ENCODE peak calls at places on chromosome 11, in four cellular contexts. W, P, N and H are unnamed samples.

GRCh38 chr11:126917531-126918204 is 82.9 kb downstream of the KIRREL3 start:
- DNase-seq in W (no peak), P (no peak), N (peak), H (no peak)

GRCh38 chr11:15764329-15764728 is 592.0 kb downstream of the SOX6 start:
- DNase-seq in P (no peak), W (no peak), N (no peak), H (no peak)

GRCh38 chr11:94784884-94785283 is 16.7 kb downstream of the AMOTL1 start:
- DNase-seq in W (no peak), N (no peak), P (no peak), H (no peak)

GRCh38 chr11:75668508-75669297 is at the start of gene MAP6:
- DNase-seq in N (peak), P (no peak), W (peak), H (no peak)

GRCh38 chr11:61817471-61818202 is 834 bp upstream of the FADS1 start:
- DNase-seq in W (no peak), P (no peak), N (no peak), H (peak)

GRCh38 chr11:11746454-11746853 is 95.3 kb upstream of the USP47 start:
- DNase-seq in P (no peak), N (no peak), W (no peak), H (no peak)

GRCh38 chr11:64742087-64742939 is 1.6 kb downstream of the RASGRP2 start:
- DNase-seq in P (no peak), W (no peak), N (peak), H (no peak)

GRCh38 chr11:95652002-95652472 is 137.5 kb downstream of the FAM76B start:
- DNase-seq in P (no peak), W (peak), N (peak), H (no peak)

GRCh38 chr11:91978747-91979146 is 245.9 kb upstream of the FAT3 start:
- DNase-seq in N (no peak), W (no peak), P (no peak), H (no peak)

GRCh38 chr11:34809191-34810106 is 106.7 kb downstream of the APIP start:
- DNase-seq in W (no peak), N (peak), P (no peak), H (no peak)

GRCh38 chr11:30725645-30726195 is 139.6 kb upstream of the MPPED2 start:
- DNase-seq in P (no peak), N (no peak), W (no peak), H (no peak)

GRCh38 chr11:75492181-75492820 is 33.4 kb downstream of the GDPD5 start:
- DNase-seq in P (no peak), W (no peak), N (peak), H (no peak)

GRCh38 chr11:81869337-81870065 is 864.2 kb downstream of the FAM181B start:
- DNase-seq in N (no peak), P (no peak), W (no peak), H (no peak)

GRCh38 chr11:69278091-69278867 is 15.7 kb upstream of the MYEOV start:
- DNase-seq in P (no peak), N (no peak), W (no peak), H (no peak)

GRCh38 chr11:133249065-133249464 is 283.2 kb downstream of the OPCML start:
- DNase-seq in N (no peak), P (no peak), W (no peak), H (no peak)

GRCh38 chr11:58900479-58901420 is 38.5 kb upstream of the GLYATL1 start:
- DNase-seq in N (peak), P (peak), W (peak), H (peak)

GRCh38 chr11:83047515-83048225 is 24.0 kb downstream of the RAB30 start:
- DNase-seq in N (no peak), P (no peak), W (no peak), H (no peak)

GRCh38 chr11:31800398-31801265 is 10.5 kb downstream of the PAX6 start:
- DNase-seq in P (no peak), N (no peak), W (no peak), H (no peak)

GRCh38 chr11:69638941-69639681 is 1.8 kb upstream of the CCND1 start:
- DNase-seq in N (peak), P (peak), W (peak), H (peak)

GRCh38 chr11:66967670-66968425 is 7.3 kb upstream of the C11orf86 start:
- DNase-seq in P (no peak), W (no peak), N (no peak), H (no peak)

GRCh38 chr11:65651589-65652510 is 10.9 kb downstream of the RELA start:
- DNase-seq in P (no peak), W (no peak), N (peak), H (no peak)

GRCh38 chr11:1665313-1665712 is 31.7 kb upstream of the KRTAP5-6 start:
- DNase-seq in N (no peak), W (no peak), P (no peak), H (no peak)

GRCh38 chr11:1668911-1669473 is 28.0 kb upstream of the KRTAP5-6 start:
- DNase-seq in P (no peak), W (peak), N (no peak), H (no peak)

GRCh38 chr11:1670928-1671371 is 26.0 kb upstream of the KRTAP5-6 start:
- DNase-seq in W (no peak), P (no peak), N (no peak), H (no peak)

GRCh38 chr11:1669546-1670218 is 27.3 kb upstream of the KRTAP5-6 start:
- DNase-seq in W (peak), P (no peak), N (no peak), H (no peak)

DNA sequence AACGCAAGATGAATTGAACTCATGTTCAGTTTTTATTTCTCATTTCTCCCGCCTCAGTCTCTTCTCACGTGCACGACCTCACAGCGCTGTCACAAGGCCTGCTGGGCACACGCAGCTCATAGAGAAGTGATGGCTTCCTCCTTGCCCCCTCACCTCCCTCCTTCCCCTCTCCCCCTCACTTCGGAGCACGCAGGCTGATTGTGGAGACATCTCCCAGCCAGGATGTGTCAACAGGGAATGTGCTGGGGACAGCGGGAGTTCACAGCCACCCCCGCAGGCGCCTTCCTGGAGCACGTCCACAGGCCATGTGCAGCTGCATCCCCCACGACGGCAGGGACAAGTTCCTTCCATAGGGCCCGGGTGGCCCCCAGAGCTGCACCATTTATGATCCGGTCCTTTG is 29.1 kb upstream of the KRTAP5-6 start:
- DNase-seq in N (no peak), P (no peak), W (peak), H (no peak)
- TF ChIP-seq ELF1 in N (no peak), P (no peak), W (no peak), H (no peak)

GRCh38 chr11:20964985-20965384 is 295.6 kb downstream of the NELL1 start:
- DNase-seq in W (no peak), N (no peak), P (no peak), H (no peak)
- TF ChIP-seq ELF1 in W (no peak), N (no peak), P (no peak), H (no peak)

DNA sequence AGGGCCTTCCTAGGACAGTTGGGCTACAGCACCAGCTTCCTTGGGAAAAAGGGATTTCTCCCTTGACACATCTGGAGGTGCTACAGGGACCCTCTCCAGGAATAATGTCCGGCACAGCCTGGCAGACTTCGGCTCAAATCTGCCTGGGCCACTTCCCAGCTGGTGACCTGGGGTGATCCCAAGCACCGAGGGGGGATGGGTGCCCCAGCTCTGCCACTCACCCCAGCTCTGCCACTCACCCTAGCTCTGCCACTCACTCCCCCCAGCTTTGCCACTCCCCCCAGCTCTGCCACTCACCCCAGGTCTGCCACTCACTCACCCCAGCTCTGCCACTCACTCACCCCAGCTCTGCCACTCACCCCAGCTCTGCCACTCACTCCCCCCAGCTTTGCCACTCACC is 9.9 kb downstream of the OSBPL5 start:
- DNase-seq in W (no peak), N (no peak), P (no peak), H (no peak)
- TF ChIP-seq ELF1 in W (no peak), N (no peak), P (no peak), H (no peak)

DNA sequence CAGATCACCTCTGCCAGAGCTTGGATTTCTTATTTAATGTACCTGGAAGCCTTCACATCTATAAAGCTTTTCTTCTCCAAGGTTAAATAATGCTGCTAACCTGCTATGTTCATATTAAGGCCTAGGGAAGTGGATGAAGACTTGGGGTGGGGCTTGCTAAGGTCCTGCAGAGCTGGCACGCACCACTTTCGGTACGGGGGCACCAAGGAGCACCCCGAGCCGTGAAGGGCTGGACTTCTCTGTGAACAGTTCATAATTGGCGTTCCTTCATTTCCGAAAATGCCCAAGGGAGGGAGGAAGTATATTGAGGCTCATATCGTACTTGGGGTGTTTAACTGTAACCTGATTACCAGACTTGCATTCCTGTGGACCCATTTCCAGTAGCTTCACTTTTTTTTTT is 59.6 kb downstream of the ST14 start:
- DNase-seq in W (no peak), N (no peak), P (no peak), H (no peak)
- TF ChIP-seq ELF1 in W (no peak), N (no peak), P (no peak), H (no peak)